ENCODE peak calls at places on chromosomes 13 and 19, in nine cellular contexts. One of them, this sample, is unnamed. For H3K36me3, the result is how much of the 10 kb centered on the place peaks cover.

GRCh38 chr19:41431426-41432386 is 4.5 kb upstream of the B3GNT8 start:
- DNase-seq in neuronal stem cell: no peak
- DNase-seq in PC-9: no peak
- DNase-seq in fibroblast of lung: no peak
- DNase-seq in IMR-90: peak
- DNase-seq in K562: peak
- DNase-seq in astrocyte: no peak
- DNase-seq in OCI-LY7: no peak
- DNase-seq in PC-3: no peak
- DNase-seq in this sample: peak

GRCh38 chr13:105915451-105915850 is 620.0 kb downstream of the EFNB2 start:
- DNase-seq in neuronal stem cell: no peak
- DNase-seq in PC-3: no peak
- DNase-seq in IMR-90: no peak
- DNase-seq in fibroblast of lung: peak
- DNase-seq in astrocyte: peak
- DNase-seq in OCI-LY7: no peak
- DNase-seq in K562: no peak
- DNase-seq in PC-9: no peak
- DNase-seq in this sample: no peak

GRCh38 chr13:85543144-85543543 is 256.1 kb downstream of the SLITRK6 start:
- DNase-seq in astrocyte: no peak
- DNase-seq in OCI-LY7: no peak
- DNase-seq in K562: no peak
- DNase-seq in PC-9: no peak
- DNase-seq in IMR-90: no peak
- DNase-seq in PC-3: peak
- DNase-seq in fibroblast of lung: peak
- DNase-seq in neuronal stem cell: no peak
- DNase-seq in this sample: no peak

GRCh38 chr19:39554701-39555311 is 14.8 kb upstream of the EID2 start:
- DNase-seq in PC-3: no peak
- DNase-seq in fibroblast of lung: no peak
- DNase-seq in PC-9: no peak
- DNase-seq in OCI-LY7: no peak
- DNase-seq in astrocyte: no peak
- DNase-seq in neuronal stem cell: no peak
- DNase-seq in K562: no peak
- DNase-seq in IMR-90: no peak
- DNase-seq in this sample: no peak

GRCh38 chr13:94596575-94596971 is 621 bp upstream of the TGDS start:
- DNase-seq in fibroblast of lung: no peak
- DNase-seq in K562: no peak
- DNase-seq in IMR-90: no peak
- DNase-seq in OCI-LY7: no peak
- DNase-seq in neuronal stem cell: no peak
- DNase-seq in PC-9: no peak
- DNase-seq in PC-3: no peak
- DNase-seq in astrocyte: no peak
- DNase-seq in this sample: no peak

GRCh38 chr19:51710163-51710562 is 13.6 kb downstream of the HAS1 start:
- DNase-seq in OCI-LY7: no peak
- DNase-seq in K562: no peak
- DNase-seq in IMR-90: peak
- DNase-seq in fibroblast of lung: peak
- DNase-seq in PC-9: no peak
- DNase-seq in neuronal stem cell: no peak
- DNase-seq in astrocyte: peak
- DNase-seq in PC-3: no peak
- DNase-seq in this sample: no peak

GRCh38 chr19:27746691-27747380 is 1466.1 kb downstream of the UQCRFS1 start:
- DNase-seq in IMR-90: peak
- DNase-seq in OCI-LY7: no peak
- DNase-seq in PC-9: no peak
- DNase-seq in neuronal stem cell: no peak
- DNase-seq in PC-3: peak
- DNase-seq in astrocyte: peak
- DNase-seq in fibroblast of lung: peak
- DNase-seq in K562: peak
- DNase-seq in this sample: peak

GRCh38 chr19:49614096-49614857 is 23.3 kb downstream of the PRR12 start:
- DNase-seq in PC-3: peak
- DNase-seq in OCI-LY7: no peak
- DNase-seq in astrocyte: peak
- DNase-seq in fibroblast of lung: peak
- DNase-seq in K562: no peak
- DNase-seq in neuronal stem cell: no peak
- DNase-seq in PC-9: peak
- DNase-seq in IMR-90: peak
- DNase-seq in this sample: no peak

GRCh38 chr13:52599853-52600603 is 42.2 kb upstream of the HNRNPA1L2 start:
- DNase-seq in neuronal stem cell: no peak
- DNase-seq in astrocyte: peak
- DNase-seq in K562: no peak
- DNase-seq in IMR-90: peak
- DNase-seq in PC-3: no peak
- DNase-seq in fibroblast of lung: peak
- DNase-seq in PC-9: peak
- DNase-seq in OCI-LY7: peak
- DNase-seq in this sample: peak

GRCh38 chr19:327291-328024 is 17.1 kb downstream of the MIER2 start:
- DNase-seq in K562: no peak
- DNase-seq in fibroblast of lung: no peak
- DNase-seq in OCI-LY7: no peak
- DNase-seq in IMR-90: no peak
- DNase-seq in PC-9: no peak
- DNase-seq in neuronal stem cell: no peak
- DNase-seq in PC-3: no peak
- DNase-seq in astrocyte: no peak
- DNase-seq in this sample: no peak

GRCh38 chr19:326851-327250 is 17.7 kb downstream of the MIER2 start:
- DNase-seq in PC-3: no peak
- DNase-seq in fibroblast of lung: no peak
- DNase-seq in astrocyte: no peak
- DNase-seq in neuronal stem cell: no peak
- DNase-seq in IMR-90: no peak
- DNase-seq in K562: no peak
- DNase-seq in PC-9: no peak
- DNase-seq in OCI-LY7: no peak
- DNase-seq in this sample: no peak

GRCh38 chr19:328025-328505 is 16.5 kb downstream of the MIER2 start:
- DNase-seq in PC-9: no peak
- DNase-seq in neuronal stem cell: no peak
- DNase-seq in IMR-90: no peak
- DNase-seq in OCI-LY7: peak
- DNase-seq in K562: no peak
- DNase-seq in astrocyte: no peak
- DNase-seq in PC-3: no peak
- DNase-seq in fibroblast of lung: no peak
- DNase-seq in this sample: no peak

GRCh38 chr19:330503-330902 is 14.1 kb downstream of the MIER2 start:
- DNase-seq in PC-3: no peak
- DNase-seq in PC-9: no peak
- DNase-seq in astrocyte: no peak
- DNase-seq in IMR-90: no peak
- DNase-seq in OCI-LY7: no peak
- DNase-seq in neuronal stem cell: no peak
- DNase-seq in K562: no peak
- DNase-seq in fibroblast of lung: no peak
- DNase-seq in this sample: no peak

GRCh38 chr19:329876-330275 is 14.7 kb downstream of the MIER2 start:
- DNase-seq in IMR-90: no peak
- DNase-seq in neuronal stem cell: no peak
- DNase-seq in fibroblast of lung: no peak
- DNase-seq in OCI-LY7: no peak
- DNase-seq in PC-3: no peak
- DNase-seq in PC-9: no peak
- DNase-seq in K562: no peak
- DNase-seq in astrocyte: no peak
- DNase-seq in this sample: no peak
- H3K36me3 ChIP-seq in IMR-90: half or more
- H3K36me3 ChIP-seq in neuronal stem cell: half or more
- H3K36me3 ChIP-seq in fibroblast of lung: under half
- H3K36me3 ChIP-seq in OCI-LY7: half or more
- H3K36me3 ChIP-seq in PC-3: under half
- H3K36me3 ChIP-seq in PC-9: under half
- H3K36me3 ChIP-seq in K562: half or more
- H3K36me3 ChIP-seq in astrocyte: under half
- H3K36me3 ChIP-seq in this sample: under half

DNA sequence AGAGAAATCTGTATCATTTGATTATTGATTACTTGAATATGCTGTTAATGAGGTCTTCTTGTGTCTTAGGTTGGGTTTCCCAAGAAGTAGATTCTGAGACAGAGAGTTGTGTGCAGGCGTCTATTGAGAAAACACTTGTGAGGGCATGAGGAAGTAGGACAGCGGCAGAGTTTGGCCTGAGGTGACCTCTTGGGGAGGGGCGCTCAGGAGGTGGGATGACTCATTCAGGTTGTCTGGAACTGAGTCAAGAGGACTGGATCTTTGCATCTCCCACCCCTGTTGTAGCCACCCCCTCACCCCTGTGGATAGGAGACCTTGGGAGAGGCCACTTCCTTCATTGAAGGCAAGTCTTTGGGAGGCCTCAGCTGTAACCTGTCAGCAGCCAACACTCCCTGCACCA is 35.2 kb upstream of the WDFY2 start:
- DNase-seq in PC-3: no peak
- DNase-seq in astrocyte: no peak
- DNase-seq in neuronal stem cell: no peak
- DNase-seq in IMR-90: no peak
- DNase-seq in fibroblast of lung: no peak
- DNase-seq in OCI-LY7: no peak
- DNase-seq in K562: peak
- DNase-seq in PC-9: peak
- DNase-seq in this sample: no peak
- H2AFZ ChIP-seq in PC-3: no peak
- H2AFZ ChIP-seq in astrocyte: no peak
- H2AFZ ChIP-seq in neuronal stem cell: peak
- H2AFZ ChIP-seq in IMR-90: no peak
- H2AFZ ChIP-seq in fibroblast of lung: no peak
- H2AFZ ChIP-seq in OCI-LY7: no peak
- H2AFZ ChIP-seq in K562: peak
- H2AFZ ChIP-seq in PC-9: peak
- H2AFZ ChIP-seq in this sample: no peak

DNA sequence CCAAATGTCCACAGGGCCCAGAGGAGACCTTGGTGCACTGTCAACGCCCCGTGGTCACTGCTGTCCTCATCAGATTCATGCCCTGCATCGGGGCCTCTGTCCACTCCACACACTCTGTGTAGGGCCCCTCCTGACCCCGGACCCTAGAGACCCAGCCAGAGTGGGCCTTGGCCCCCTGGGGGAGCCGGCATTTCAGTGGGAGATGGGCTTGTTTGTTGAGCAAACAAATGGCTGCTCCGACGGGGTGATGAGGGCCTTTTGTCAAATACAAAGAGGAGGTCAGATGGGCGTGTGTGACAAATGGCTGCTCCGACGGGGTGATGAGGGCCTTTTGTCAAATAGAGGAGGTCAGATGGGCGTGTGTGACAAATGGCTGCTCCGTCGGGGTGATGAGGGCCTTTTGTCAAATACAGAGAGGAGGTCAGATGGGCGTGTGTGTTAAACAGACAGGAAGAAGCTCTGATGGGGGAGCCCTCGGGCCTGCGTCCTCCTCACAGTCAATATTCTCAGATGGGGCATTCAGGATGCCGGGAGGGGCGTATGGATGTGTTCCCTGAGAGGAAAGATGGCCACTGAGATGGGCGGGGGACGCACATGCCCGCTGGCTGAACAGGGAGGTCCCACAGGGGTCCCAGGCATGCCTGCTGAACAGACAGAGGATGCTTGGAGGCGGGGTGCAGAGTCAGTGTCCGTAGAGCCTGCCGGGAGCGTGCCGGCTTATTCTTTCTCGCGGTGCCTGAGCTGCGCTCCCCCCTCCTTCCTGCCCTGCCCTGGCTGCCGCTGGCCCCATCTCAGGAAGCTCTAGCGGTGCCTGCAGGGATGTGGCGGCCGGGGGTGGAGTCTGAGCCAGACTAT is 36.3 kb downstream of the SMIM24 start:
- DNase-seq in OCI-LY7: no peak
- DNase-seq in astrocyte: no peak
- DNase-seq in PC-3: no peak
- DNase-seq in IMR-90: peak
- DNase-seq in neuronal stem cell: peak
- DNase-seq in PC-9: no peak
- DNase-seq in fibroblast of lung: peak
- DNase-seq in K562: no peak
- DNase-seq in this sample: peak
- H3K36me3 ChIP-seq in OCI-LY7: under half
- H3K36me3 ChIP-seq in astrocyte: under half
- H3K36me3 ChIP-seq in PC-3: under half
- H3K36me3 ChIP-seq in IMR-90: half or more
- H3K36me3 ChIP-seq in neuronal stem cell: under half
- H3K36me3 ChIP-seq in PC-9: under half
- H3K36me3 ChIP-seq in fibroblast of lung: under half
- H3K36me3 ChIP-seq in K562: half or more
- H3K36me3 ChIP-seq in this sample: under half

GRCh38 chr13:66574606-66575005 is 655.5 kb downstream of the PCDH9 start:
- DNase-seq in PC-3: no peak
- DNase-seq in PC-9: no peak
- DNase-seq in neuronal stem cell: no peak
- DNase-seq in fibroblast of lung: peak
- DNase-seq in IMR-90: peak
- DNase-seq in K562: no peak
- DNase-seq in astrocyte: peak
- DNase-seq in OCI-LY7: no peak
- DNase-seq in this sample: no peak
- H2AFZ ChIP-seq in PC-3: no peak
- H2AFZ ChIP-seq in PC-9: no peak
- H2AFZ ChIP-seq in neuronal stem cell: no peak
- H2AFZ ChIP-seq in fibroblast of lung: no peak
- H2AFZ ChIP-seq in IMR-90: no peak
- H2AFZ ChIP-seq in K562: no peak
- H2AFZ ChIP-seq in astrocyte: no peak
- H2AFZ ChIP-seq in OCI-LY7: no peak
- H2AFZ ChIP-seq in this sample: no peak

DNA sequence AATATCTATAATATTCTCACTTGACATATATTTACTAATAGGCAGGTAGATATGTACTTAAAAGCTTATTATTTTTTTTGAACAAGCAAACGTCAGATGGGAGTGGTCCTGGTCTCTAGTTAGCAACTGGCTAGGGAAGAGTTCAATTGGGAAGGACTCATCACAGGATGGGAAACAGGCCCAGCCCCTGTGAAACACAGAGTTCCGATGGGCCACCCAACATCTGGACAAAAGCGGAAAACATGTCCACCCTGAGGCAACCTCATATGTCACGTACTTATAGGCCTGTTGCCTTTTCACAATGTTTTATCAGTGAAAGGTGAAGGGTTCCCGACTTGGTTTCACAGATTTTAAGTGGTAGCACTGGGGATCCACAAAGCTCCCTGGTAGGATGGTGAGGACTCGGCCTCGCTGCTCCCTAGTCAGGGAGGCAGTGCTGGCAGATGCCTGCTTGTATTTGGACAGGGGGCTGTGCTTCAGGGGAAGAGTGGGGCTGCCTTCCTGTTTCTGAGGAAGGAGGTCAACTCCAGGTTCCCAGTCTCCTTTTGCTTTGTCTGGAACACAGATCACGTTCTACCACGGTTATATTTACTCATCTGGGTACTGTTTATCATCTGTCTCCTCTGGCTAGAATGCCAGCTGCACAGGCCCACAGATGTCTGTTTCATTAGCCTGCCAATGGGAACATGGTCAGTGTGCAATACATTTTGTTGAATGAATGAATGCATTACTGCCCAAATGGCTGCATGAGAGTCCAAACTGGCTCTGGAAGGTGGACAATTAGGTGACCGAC is 49.4 kb upstream of the SLC15A1 start:
- DNase-seq in IMR-90: no peak
- DNase-seq in fibroblast of lung: no peak
- DNase-seq in OCI-LY7: no peak
- DNase-seq in PC-9: no peak
- DNase-seq in neuronal stem cell: no peak
- DNase-seq in PC-3: no peak
- DNase-seq in astrocyte: no peak
- DNase-seq in K562: no peak
- DNase-seq in this sample: no peak
- H3K36me3 ChIP-seq in IMR-90: under half
- H3K36me3 ChIP-seq in fibroblast of lung: under half
- H3K36me3 ChIP-seq in OCI-LY7: under half
- H3K36me3 ChIP-seq in PC-9: under half
- H3K36me3 ChIP-seq in neuronal stem cell: under half
- H3K36me3 ChIP-seq in PC-3: under half
- H3K36me3 ChIP-seq in astrocyte: under half
- H3K36me3 ChIP-seq in K562: under half
- H3K36me3 ChIP-seq in this sample: under half

This sample was measured in GM23338.